ENCODE peak calls at places on chromosomes 3 and 15, in six cellular contexts. F, T, Y, G, R and V are unnamed samples.

GRCh38 chr15:41396111-41396510 is 6.2 kb downstream of the NDUFAF1 start:
- DNase-seq in F (no peak), T (no peak), Y (no peak), G (no peak), R (no peak), V (no peak)

GRCh38 chr3:17491601-17492000 is 250.8 kb downstream of the TBC1D5 start:
- DNase-seq in F (no peak), T (no peak), Y (no peak), G (no peak), R (no peak), V (peak)

GRCh38 chr3:126005951-126006350 is 37.0 kb downstream of the ROPN1B start:
- DNase-seq in F (no peak), T (no peak), Y (no peak), G (no peak), R (no peak), V (no peak)

GRCh38 chr3:110397115-110397514 is 674.5 kb upstream of the NECTIN3 start:
- DNase-seq in F (no peak), T (no peak), Y (no peak), G (no peak), R (no peak), V (no peak)

GRCh38 chr15:101114146-101114545 is 137.7 kb downstream of the CHSY1 start:
- DNase-seq in F (no peak), T (no peak), Y (no peak), G (no peak), R (no peak), V (no peak)

GRCh38 chr3:171660126-171660661 is 150.1 kb downstream of the PLD1 start:
- DNase-seq in F (no peak), T (no peak), Y (no peak), G (no peak), R (no peak), V (no peak)

GRCh38 chr15:78127882-78128281 is 3.4 kb downstream of the CIB2 start:
- DNase-seq in F (no peak), T (no peak), Y (no peak), G (no peak), R (no peak), V (no peak)

GRCh38 chr15:80953001-80953952 is 36.3 kb downstream of the MESD start:
- DNase-seq in F (no peak), T (no peak), Y (no peak), G (no peak), R (no peak), V (no peak)

GRCh38 chr3:126493051-126493450 is 17.4 kb upstream of the ZXDC start:
- DNase-seq in F (no peak), T (no peak), Y (peak), G (no peak), R (no peak), V (no peak)

GRCh38 chr15:66089049-66089448 is 164.5 kb downstream of the MEGF11 start:
- DNase-seq in F (peak), T (no peak), Y (peak), G (no peak), R (peak), V (no peak)

GRCh38 chr15:91919014-91919534 is 65.6 kb downstream of the SLCO3A1 start:
- DNase-seq in F (no peak), T (no peak), Y (peak), G (no peak), R (no peak), V (no peak)

GRCh38 chr3:45333549-45333948 is 54.8 kb upstream of the LARS2 start:
- DNase-seq in F (no peak), T (no peak), Y (no peak), G (no peak), R (no peak), V (peak)

GRCh38 chr3:5202267-5202666 is 14.8 kb downstream of the EDEM1 start:
- DNase-seq in F (no peak), T (no peak), Y (no peak), G (no peak), R (no peak), V (no peak)

GRCh38 chr15:21261965-21262850 is 178.1 kb downstream of the POTEB3 start:
- DNase-seq in F (no peak), T (no peak), Y (peak), G (no peak), R (no peak), V (no peak)

GRCh38 chr3:138360272-138361192 is 12.2 kb downstream of the MRAS start:
- DNase-seq in F (no peak), T (no peak), Y (peak), G (no peak), R (peak), V (no peak)

GRCh38 chr3:146454796-146455195 is 14.6 kb downstream of the PLSCR2 start:
- DNase-seq in F (no peak), T (no peak), Y (no peak), G (no peak), R (no peak), V (no peak)

GRCh38 chr15:50328116-50328515 is 26.9 kb downstream of the GABPB1 start:
- DNase-seq in F (no peak), T (no peak), Y (no peak), G (no peak), R (no peak), V (no peak)

GRCh38 chr3:42179110-42179725 is 86.8 kb downstream of the CCK start:
- DNase-seq in F (peak), T (peak), Y (no peak), G (no peak), R (peak), V (peak)

GRCh38 chr15:48352474-48353072 is 21.3 kb downstream of the DUT start:
- DNase-seq in F (no peak), T (peak), Y (no peak), G (peak), R (no peak), V (peak)
- TF ChIP-seq POLR2A in F (no peak), T (no peak), Y (no peak), G (no peak), R (no peak), V (no peak)

GRCh38 chr3:112116777-112117186 is 16.3 kb downstream of the GCSAM start:
- DNase-seq in F (no peak), T (no peak), Y (no peak), G (no peak), R (no peak), V (no peak)
- TF ChIP-seq POLR2A in F (no peak), T (no peak), Y (no peak), G (no peak), R (no peak), V (no peak)

DNA sequence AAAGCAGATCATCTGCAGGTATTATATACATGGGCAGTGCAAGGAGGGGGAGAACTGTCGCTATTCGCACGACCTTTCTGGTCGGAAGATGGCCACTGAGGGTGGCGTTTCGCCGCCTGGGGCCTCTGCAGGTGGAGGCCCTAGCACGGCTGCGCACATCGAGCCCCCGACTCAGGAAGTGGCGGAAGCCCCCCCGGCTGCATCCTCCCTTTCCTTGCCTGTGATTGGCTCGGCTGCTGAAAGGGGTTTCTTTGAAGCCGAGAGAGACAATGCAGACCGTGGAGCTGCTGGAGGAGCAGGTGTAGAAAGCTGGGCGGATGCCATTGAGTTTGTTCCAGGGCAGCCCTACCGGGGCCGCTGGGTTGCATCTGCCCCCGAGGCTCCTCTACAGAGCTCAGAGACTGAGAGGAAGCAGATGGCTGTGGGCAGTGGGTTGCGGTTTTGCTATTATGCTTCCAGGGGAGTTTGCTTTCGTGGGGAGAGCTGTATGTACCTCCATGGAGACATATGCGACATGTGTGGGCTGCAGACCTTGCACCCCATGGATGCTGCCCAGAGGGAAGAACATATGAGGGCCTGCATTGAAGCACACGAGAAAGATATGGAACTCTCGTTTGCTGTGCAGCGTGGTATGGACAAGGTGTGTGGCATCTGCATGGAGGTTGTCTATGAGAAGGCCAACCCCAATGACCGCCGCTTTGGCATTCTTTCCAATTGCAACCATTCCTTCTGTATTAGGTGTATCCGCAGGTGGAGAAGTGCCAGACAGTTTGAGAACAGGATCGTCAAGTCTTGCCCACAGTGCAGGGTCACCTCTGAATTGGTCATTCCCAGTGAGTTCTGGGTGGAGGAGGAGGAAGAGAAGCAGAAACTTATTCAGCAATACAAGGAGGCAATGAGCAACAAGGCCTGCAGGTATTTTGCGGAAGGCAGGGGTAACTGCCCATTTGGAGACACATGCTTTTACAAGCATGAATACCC is 886 bp downstream of the MKRN3 start:
- DNase-seq in F (peak), T (no peak), Y (no peak), G (no peak), R (no peak), V (no peak)
- TF ChIP-seq POLR2A in F (no peak), T (no peak), Y (no peak), G (no peak), R (no peak), V (no peak)

GRCh38 chr3:33718595-33718907 is 497 bp upstream of the CLASP2 start:
- DNase-seq in F (no peak), T (no peak), Y (no peak), G (no peak), R (no peak), V (no peak)

GRCh38 chr3:33716227-33716626 is 1.8 kb downstream of the CLASP2 start:
- DNase-seq in F (no peak), T (no peak), Y (no peak), G (no peak), R (no peak), V (peak)

GRCh38 chr3:33722186-33722585 is 4.1 kb upstream of the CLASP2 start:
- DNase-seq in F (no peak), T (no peak), Y (no peak), G (no peak), R (no peak), V (peak)

GRCh38 chr3:33717616-33717865 is 513 bp downstream of the CLASP2 start:
- DNase-seq in F (no peak), T (peak), Y (no peak), G (peak), R (no peak), V (peak)

GRCh38 chr3:33717866-33718594 is at the start of gene CLASP2:
- DNase-seq in F (peak), T (peak), Y (peak), G (peak), R (peak), V (peak)
- TF ChIP-seq POLR2A in F (peak), T (peak), Y (peak), G (peak), R (peak), V (peak)